ENCODE peak calls at places on chromosomes 5 and 9, in four cellular contexts. G, T, F and L are unnamed samples.

GRCh38 chr9:83971485-83971884 is 8.5 kb downstream of the HNRNPK start:
- DNase-seq in F (no peak), G (no peak), T (no peak), L (no peak)

GRCh38 chr9:14082732-14083131 is 231.2 kb downstream of the NFIB start:
- DNase-seq in F (no peak), T (no peak), G (no peak), L (no peak)

GRCh38 chr9:31615964-31616363 is 768.5 kb upstream of the ACO1 start:
- DNase-seq in T (no peak), F (no peak), G (no peak), L (no peak)

GRCh38 chr9:114278356-114278755 is 44.5 kb upstream of the ORM1 start:
- DNase-seq in T (no peak), F (no peak), G (no peak), L (no peak)

GRCh38 chr5:179304871-179305270 is 40.4 kb downstream of the ADAMTS2 start:
- DNase-seq in F (no peak), T (no peak), G (no peak), L (no peak)

GRCh38 chr9:2597483-2597882 is 24.1 kb upstream of the VLDLR start:
- DNase-seq in G (no peak), F (peak), T (no peak), L (no peak)

GRCh38 chr5:73280386-73280785 is 107.4 kb downstream of the TMEM174 start:
- DNase-seq in G (peak), T (no peak), F (no peak), L (no peak)

GRCh38 chr5:98938459-98938858 is 9.7 kb upstream of the CHD1 start:
- DNase-seq in T (no peak), G (peak), F (peak), L (no peak)

GRCh38 chr5:122726990-122727616 is 47.8 kb upstream of the SNX2 start:
- DNase-seq in F (peak), G (peak), T (no peak), L (no peak)

GRCh38 chr5:79505138-79505537 is 8.8 kb downstream of the HOMER1 start:
- DNase-seq in T (no peak), G (no peak), F (no peak), L (no peak)

GRCh38 chr5:131997727-131998117 is 13.7 kb downstream of the ACSL6 start:
- DNase-seq in T (no peak), F (no peak), G (no peak), L (no peak)

GRCh38 chr5:159133041-159133741 is 33.5 kb upstream of the EBF1 start:
- DNase-seq in T (peak), G (peak), F (peak), L (peak)

GRCh38 chr5:132807163-132807838 is 5.8 kb upstream of the SOWAHA start:
- DNase-seq in G (no peak), F (no peak), T (no peak), L (peak)

GRCh38 chr9:81592890-81593271 is 96.5 kb downstream of the TLE1 start:
- DNase-seq in G (no peak), F (no peak), T (no peak), L (no peak)

GRCh38 chr5:87069974-87070608 is 197.6 kb upstream of the RASA1 start:
- DNase-seq in F (peak), G (peak), T (peak), L (no peak)

GRCh38 chr9:33354651-33355211 is 47.6 kb downstream of the AQP7 start:
- DNase-seq in F (no peak), T (peak), G (no peak), L (no peak)

GRCh38 chr5:158908690-158909325 is 190.9 kb downstream of the EBF1 start:
- DNase-seq in F (no peak), T (no peak), G (no peak), L (no peak)

GRCh38 chr9:136104488-136104800 is 9.4 kb upstream of the NACC2 start:
- DNase-seq in T (no peak), G (no peak), F (no peak), L (no peak)

GRCh38 chr9:135252980-135253304 is 165.5 kb downstream of the OLFM1 start:
- DNase-seq in F (no peak), T (no peak), G (no peak), L (no peak)

GRCh38 chr5:90383903-90384302 is 25.7 kb downstream of the CETN3 start:
- DNase-seq in G (no peak), F (no peak), T (no peak), L (no peak)

GRCh38 chr9:78196258-78196657 is 39.6 kb upstream of the CEP78 start:
- DNase-seq in G (no peak), F (no peak), T (no peak), L (no peak)

GRCh38 chr5:138724470-138725146 is 28.6 kb upstream of the CTNNA1 start:
- DNase-seq in T (no peak), F (no peak), G (peak), L (no peak)

GRCh38 chr5:124923131-124923530 is 176.7 kb upstream of the ZNF608 start:
- DNase-seq in F (peak), G (no peak), T (no peak), L (no peak)

GRCh38 chr5:153153086-153153485 is 337.4 kb upstream of the GRIA1 start:
- DNase-seq in T (no peak), G (no peak), F (peak), L (no peak)

GRCh38 chr5:133238426-133239205 is 186.8 kb downstream of the HSPA4 start:
- DNase-seq in G (no peak), T (no peak), F (no peak), L (no peak)

GRCh38 chr5:69024241-69024651 is 69.6 kb upstream of the SLC30A5 start:
- DNase-seq in G (peak), F (no peak), T (no peak), L (peak)